ENCODE peak calls at places on chromosomes 6 and 20, in five cellular contexts. One of them, this sample, is unnamed.

GRCh38 chr6:108068618-108069017 is 5.9 kb downstream of the OSTM1 start:
- DNase-seq in stimulated activated CD4-positive, alpha-beta T cell treated with anti-CD3 and anti-CD28 coated beads, Interleukin-4, amount 100 ng/mL, for 4 hours: no peak
- DNase-seq in left lung: no peak
- DNase-seq in GM04504: no peak
- DNase-seq in psoas muscle: no peak
- DNase-seq in this sample: no peak

GRCh38 chr6:305371-306206 is 13.3 kb downstream of the DUSP22 start:
- DNase-seq in psoas muscle: no peak
- DNase-seq in left lung: no peak
- DNase-seq in stimulated activated CD4-positive, alpha-beta T cell treated with anti-CD3 and anti-CD28 coated beads, Interleukin-4, amount 100 ng/mL, for 4 hours: no peak
- DNase-seq in GM04504: no peak
- DNase-seq in this sample: no peak

GRCh38 chr20:38337561-38338140 is 8.6 kb upstream of the LBP start:
- DNase-seq in left lung: no peak
- DNase-seq in GM04504: no peak
- DNase-seq in stimulated activated CD4-positive, alpha-beta T cell treated with anti-CD3 and anti-CD28 coated beads, Interleukin-4, amount 100 ng/mL, for 4 hours: no peak
- DNase-seq in psoas muscle: no peak
- DNase-seq in this sample: no peak

GRCh38 chr6:106145741-106146227 is 59.6 kb downstream of the PRDM1 start:
- DNase-seq in GM04504: no peak
- DNase-seq in stimulated activated CD4-positive, alpha-beta T cell treated with anti-CD3 and anti-CD28 coated beads, Interleukin-4, amount 100 ng/mL, for 4 hours: no peak
- DNase-seq in left lung: no peak
- DNase-seq in psoas muscle: no peak
- DNase-seq in this sample: no peak

GRCh38 chr6:37052027-37052628 is 46.7 kb downstream of the FGD2 start:
- DNase-seq in GM04504: no peak
- DNase-seq in psoas muscle: no peak
- DNase-seq in left lung: peak; percentile 66
- DNase-seq in stimulated activated CD4-positive, alpha-beta T cell treated with anti-CD3 and anti-CD28 coated beads, Interleukin-4, amount 100 ng/mL, for 4 hours: no peak
- DNase-seq in this sample: no peak

GRCh38 chr6:113699239-113699638 is 157.9 kb upstream of the MARCKS start:
- DNase-seq in psoas muscle: no peak
- DNase-seq in left lung: no peak
- DNase-seq in stimulated activated CD4-positive, alpha-beta T cell treated with anti-CD3 and anti-CD28 coated beads, Interleukin-4, amount 100 ng/mL, for 4 hours: no peak
- DNase-seq in GM04504: no peak
- DNase-seq in this sample: no peak

GRCh38 chr20:51837436-51837835 is 35.1 kb upstream of the SALL4 start:
- DNase-seq in GM04504: no peak
- DNase-seq in stimulated activated CD4-positive, alpha-beta T cell treated with anti-CD3 and anti-CD28 coated beads, Interleukin-4, amount 100 ng/mL, for 4 hours: no peak
- DNase-seq in psoas muscle: no peak
- DNase-seq in left lung: no peak
- DNase-seq in this sample: no peak

GRCh38 chr6:57316581-57317059 is 810 bp upstream of the PRIM2 start:
- DNase-seq in stimulated activated CD4-positive, alpha-beta T cell treated with anti-CD3 and anti-CD28 coated beads, Interleukin-4, amount 100 ng/mL, for 4 hours: peak; percentile 67
- DNase-seq in left lung: peak; percentile 81
- DNase-seq in GM04504: peak; percentile 80
- DNase-seq in psoas muscle: peak; percentile 78
- DNase-seq in this sample: peak; percentile 87

GRCh38 chr20:31943052-31943471 is 8.8 kb downstream of the PDRG1 start:
- DNase-seq in left lung: no peak
- DNase-seq in stimulated activated CD4-positive, alpha-beta T cell treated with anti-CD3 and anti-CD28 coated beads, Interleukin-4, amount 100 ng/mL, for 4 hours: no peak
- DNase-seq in GM04504: no peak
- DNase-seq in psoas muscle: no peak
- DNase-seq in this sample: no peak

GRCh38 chr6:20173833-20174796 is 38.2 kb downstream of the MBOAT1 start:
- DNase-seq in stimulated activated CD4-positive, alpha-beta T cell treated with anti-CD3 and anti-CD28 coated beads, Interleukin-4, amount 100 ng/mL, for 4 hours: no peak
- DNase-seq in left lung: no peak
- DNase-seq in GM04504: no peak
- DNase-seq in psoas muscle: no peak
- DNase-seq in this sample: no peak

GRCh38 chr6:16206595-16207037 is 31.8 kb upstream of the GMPR start:
- DNase-seq in stimulated activated CD4-positive, alpha-beta T cell treated with anti-CD3 and anti-CD28 coated beads, Interleukin-4, amount 100 ng/mL, for 4 hours: peak; percentile 10
- DNase-seq in psoas muscle: no peak
- DNase-seq in left lung: no peak
- DNase-seq in GM04504: peak; percentile 79
- DNase-seq in this sample: no peak

GRCh38 chr20:20367681-20368413 is at the start of gene INSM1:
- DNase-seq in GM04504: no peak
- DNase-seq in left lung: no peak
- DNase-seq in stimulated activated CD4-positive, alpha-beta T cell treated with anti-CD3 and anti-CD28 coated beads, Interleukin-4, amount 100 ng/mL, for 4 hours: no peak
- DNase-seq in psoas muscle: no peak
- DNase-seq in this sample: no peak

GRCh38 chr6:13919861-13920260 is 4.9 kb upstream of the RNF182 start:
- DNase-seq in left lung: no peak
- DNase-seq in stimulated activated CD4-positive, alpha-beta T cell treated with anti-CD3 and anti-CD28 coated beads, Interleukin-4, amount 100 ng/mL, for 4 hours: no peak
- DNase-seq in psoas muscle: no peak
- DNase-seq in GM04504: no peak
- DNase-seq in this sample: no peak

GRCh38 chr6:163904161-163904560 is 489.6 kb downstream of the QKI start:
- DNase-seq in psoas muscle: no peak
- DNase-seq in left lung: no peak
- DNase-seq in stimulated activated CD4-positive, alpha-beta T cell treated with anti-CD3 and anti-CD28 coated beads, Interleukin-4, amount 100 ng/mL, for 4 hours: no peak
- DNase-seq in GM04504: no peak
- DNase-seq in this sample: no peak

GRCh38 chr6:14053776-14054175 is 63.8 kb upstream of the CD83 start:
- DNase-seq in stimulated activated CD4-positive, alpha-beta T cell treated with anti-CD3 and anti-CD28 coated beads, Interleukin-4, amount 100 ng/mL, for 4 hours: no peak
- DNase-seq in GM04504: no peak
- DNase-seq in left lung: no peak
- DNase-seq in psoas muscle: no peak
- DNase-seq in this sample: no peak

GRCh38 chr6:122719176-122719575 is 60.3 kb upstream of the FABP7 start:
- DNase-seq in GM04504: no peak
- DNase-seq in left lung: no peak
- DNase-seq in psoas muscle: no peak
- DNase-seq in stimulated activated CD4-positive, alpha-beta T cell treated with anti-CD3 and anti-CD28 coated beads, Interleukin-4, amount 100 ng/mL, for 4 hours: no peak
- DNase-seq in this sample: no peak

GRCh38 chr6:138989098-138989983 is 1.3 kb upstream of the REPS1 start:
- DNase-seq in GM04504: no peak
- DNase-seq in stimulated activated CD4-positive, alpha-beta T cell treated with anti-CD3 and anti-CD28 coated beads, Interleukin-4, amount 100 ng/mL, for 4 hours: no peak
- DNase-seq in psoas muscle: no peak
- DNase-seq in left lung: no peak
- DNase-seq in this sample: no peak

GRCh38 chr20:13684566-13685222 is 46.0 kb upstream of the TASP1 start:
- DNase-seq in stimulated activated CD4-positive, alpha-beta T cell treated with anti-CD3 and anti-CD28 coated beads, Interleukin-4, amount 100 ng/mL, for 4 hours: no peak
- DNase-seq in psoas muscle: no peak
- DNase-seq in GM04504: no peak
- DNase-seq in left lung: no peak
- DNase-seq in this sample: no peak

GRCh38 chr6:162058281-162058875 is 669.2 kb downstream of the PRKN start:
- DNase-seq in psoas muscle: no peak
- DNase-seq in left lung: no peak
- DNase-seq in GM04504: no peak
- DNase-seq in stimulated activated CD4-positive, alpha-beta T cell treated with anti-CD3 and anti-CD28 coated beads, Interleukin-4, amount 100 ng/mL, for 4 hours: no peak
- DNase-seq in this sample: no peak

GRCh38 chr20:46057856-46058655 is 29.0 kb downstream of the SLC12A5 start:
- DNase-seq in left lung: peak; percentile 94
- DNase-seq in stimulated activated CD4-positive, alpha-beta T cell treated with anti-CD3 and anti-CD28 coated beads, Interleukin-4, amount 100 ng/mL, for 4 hours: no peak
- DNase-seq in psoas muscle: peak; percentile 49
- DNase-seq in GM04504: peak; percentile 7
- DNase-seq in this sample: peak; percentile 77

GRCh38 chr20:40154514-40154913 is 534.5 kb downstream of the MAFB start:
- DNase-seq in GM04504: no peak
- DNase-seq in stimulated activated CD4-positive, alpha-beta T cell treated with anti-CD3 and anti-CD28 coated beads, Interleukin-4, amount 100 ng/mL, for 4 hours: no peak
- DNase-seq in psoas muscle: no peak
- DNase-seq in left lung: no peak
- DNase-seq in this sample: no peak

GRCh38 chr6:15400572-15401004 is 154.7 kb downstream of the JARID2 start:
- DNase-seq in GM04504: no peak
- DNase-seq in stimulated activated CD4-positive, alpha-beta T cell treated with anti-CD3 and anti-CD28 coated beads, Interleukin-4, amount 100 ng/mL, for 4 hours: peak; percentile 17
- DNase-seq in left lung: peak; percentile 84
- DNase-seq in psoas muscle: peak; percentile 65
- DNase-seq in this sample: peak; percentile 79

GRCh38 chr20:49228676-49229075 is 9.5 kb downstream of the DDX27 start:
- DNase-seq in left lung: no peak
- DNase-seq in stimulated activated CD4-positive, alpha-beta T cell treated with anti-CD3 and anti-CD28 coated beads, Interleukin-4, amount 100 ng/mL, for 4 hours: no peak
- DNase-seq in GM04504: no peak
- DNase-seq in psoas muscle: no peak
- DNase-seq in this sample: no peak

GRCh38 chr6:102517506-102517905 is 1124.0 kb downstream of the GRIK2 start:
- DNase-seq in stimulated activated CD4-positive, alpha-beta T cell treated with anti-CD3 and anti-CD28 coated beads, Interleukin-4, amount 100 ng/mL, for 4 hours: no peak
- DNase-seq in GM04504: no peak
- DNase-seq in psoas muscle: no peak
- DNase-seq in left lung: no peak
- DNase-seq in this sample: no peak

GRCh38 chr6:91812596-91813274 is 1225.9 kb upstream of the MAP3K7 start:
- DNase-seq in stimulated activated CD4-positive, alpha-beta T cell treated with anti-CD3 and anti-CD28 coated beads, Interleukin-4, amount 100 ng/mL, for 4 hours: no peak
- DNase-seq in left lung: no peak
- DNase-seq in GM04504: no peak
- DNase-seq in psoas muscle: no peak
- DNase-seq in this sample: no peak

GRCh38 chr6:43246301-43247114 is 3.2 kb downstream of the TTBK1 start:
- DNase-seq in left lung: peak; percentile 93
- DNase-seq in stimulated activated CD4-positive, alpha-beta T cell treated with anti-CD3 and anti-CD28 coated beads, Interleukin-4, amount 100 ng/mL, for 4 hours: no peak
- DNase-seq in psoas muscle: peak; percentile 52
- DNase-seq in GM04504: no peak
- DNase-seq in this sample: no peak

GRCh38 chr20:57806975-57807374 is 97.2 kb upstream of the PMEPA1 start:
- DNase-seq in psoas muscle: no peak
- DNase-seq in GM04504: no peak
- DNase-seq in stimulated activated CD4-positive, alpha-beta T cell treated with anti-CD3 and anti-CD28 coated beads, Interleukin-4, amount 100 ng/mL, for 4 hours: no peak
- DNase-seq in left lung: no peak
- DNase-seq in this sample: no peak

GRCh38 chr20:56676679-56677078 is 47.6 kb downstream of the TFAP2C start:
- DNase-seq in left lung: no peak
- DNase-seq in GM04504: no peak
- DNase-seq in psoas muscle: no peak
- DNase-seq in stimulated activated CD4-positive, alpha-beta T cell treated with anti-CD3 and anti-CD28 coated beads, Interleukin-4, amount 100 ng/mL, for 4 hours: no peak
- DNase-seq in this sample: no peak

GRCh38 chr6:142544199-142544838 is 242.5 kb downstream of the ADGRG6 start:
- DNase-seq in GM04504: no peak
- DNase-seq in stimulated activated CD4-positive, alpha-beta T cell treated with anti-CD3 and anti-CD28 coated beads, Interleukin-4, amount 100 ng/mL, for 4 hours: no peak
- DNase-seq in left lung: no peak
- DNase-seq in psoas muscle: no peak
- DNase-seq in this sample: no peak

GRCh38 chr6:141653590-141653989 is 479.1 kb upstream of the GJE1 start:
- DNase-seq in psoas muscle: no peak
- DNase-seq in GM04504: no peak
- DNase-seq in left lung: no peak
- DNase-seq in stimulated activated CD4-positive, alpha-beta T cell treated with anti-CD3 and anti-CD28 coated beads, Interleukin-4, amount 100 ng/mL, for 4 hours: no peak
- DNase-seq in this sample: no peak

GRCh38 chr6:152233547-152234320 is 403.4 kb downstream of the SYNE1 start:
- DNase-seq in stimulated activated CD4-positive, alpha-beta T cell treated with anti-CD3 and anti-CD28 coated beads, Interleukin-4, amount 100 ng/mL, for 4 hours: no peak
- DNase-seq in psoas muscle: no peak
- DNase-seq in left lung: no peak
- DNase-seq in GM04504: no peak
- DNase-seq in this sample: no peak

GRCh38 chr20:8652396-8652795 is 416.5 kb upstream of the PLCB4 start:
- DNase-seq in left lung: no peak
- DNase-seq in GM04504: no peak
- DNase-seq in stimulated activated CD4-positive, alpha-beta T cell treated with anti-CD3 and anti-CD28 coated beads, Interleukin-4, amount 100 ng/mL, for 4 hours: no peak
- DNase-seq in psoas muscle: no peak
- DNase-seq in this sample: no peak

GRCh38 chr20:54208492-54209044 is 681 bp downstream of the PFDN4 start:
- DNase-seq in left lung: no peak
- DNase-seq in psoas muscle: no peak
- DNase-seq in stimulated activated CD4-positive, alpha-beta T cell treated with anti-CD3 and anti-CD28 coated beads, Interleukin-4, amount 100 ng/mL, for 4 hours: no peak
- DNase-seq in GM04504: peak; percentile 29
- DNase-seq in this sample: no peak

GRCh38 chr6:69984506-69984905 is 118.2 kb downstream of the COL19A1 start:
- DNase-seq in stimulated activated CD4-positive, alpha-beta T cell treated with anti-CD3 and anti-CD28 coated beads, Interleukin-4, amount 100 ng/mL, for 4 hours: no peak
- DNase-seq in GM04504: no peak
- DNase-seq in psoas muscle: no peak
- DNase-seq in left lung: no peak
- DNase-seq in this sample: no peak

GRCh38 chr6:166760288-166760687 is 133.2 kb upstream of the RPS6KA2 start:
- DNase-seq in psoas muscle: no peak
- DNase-seq in left lung: no peak
- DNase-seq in stimulated activated CD4-positive, alpha-beta T cell treated with anti-CD3 and anti-CD28 coated beads, Interleukin-4, amount 100 ng/mL, for 4 hours: peak; percentile 43
- DNase-seq in GM04504: no peak
- DNase-seq in this sample: no peak